ENCODE peak calls at places on chromosomes 4 and X, in eight cellular contexts. G is suprapubic skin, B is HepG2, N is transverse colon, R is A549, C is tibial nerve, M is GM12878, U is stomach. S is an unnamed sample.

GRCh38 chrX:39518451-39519212 is 579.1 kb downstream of the BCOR start:
- DNase-seq in G (no peak), B (no peak), N (no peak), R (no peak), C (no peak), M (no peak), U (peak; percentile 28), S (no peak)

GRCh38 chrX:140480765-140481164 is 24.1 kb downstream of the SOX3 start:
- DNase-seq in G (no peak), B (no peak), N (no peak), R (no peak), C (no peak), M (no peak), U (no peak), S (no peak)

GRCh38 chrX:154409222-154409871 is at the start of gene DNASE1L1:
- DNase-seq in G (peak; percentile 90), B (peak; percentile 83), N (peak; percentile 90), R (peak; percentile 91), C (peak; percentile 53), M (no peak), U (peak; percentile 90), S (peak; percentile 58)

GRCh38 chrX:30864383-30864785 is 24.7 kb downstream of the TAB3 start:
- DNase-seq in G (no peak), B (peak; percentile 2), N (no peak), R (no peak), C (no peak), M (no peak), U (no peak), S (no peak)

GRCh38 chr4:108851346-108851745 is 88.5 kb upstream of the ETNPPL start:
- DNase-seq in G (no peak), B (no peak), N (no peak), R (no peak), C (no peak), M (no peak), U (no peak), S (no peak)

GRCh38 chr4:87220094-87220831 is at the start of gene KLHL8:
- DNase-seq in G (peak; percentile 85), B (peak; percentile 75), N (peak; percentile 90), R (peak; percentile 86), C (peak; percentile 63), M (peak; percentile 40), U (peak; percentile 86), S (peak; percentile 80)

GRCh38 chr4:55256787-55257186 is 89.3 kb upstream of the SRD5A3 start:
- DNase-seq in G (no peak), B (no peak), N (no peak), R (no peak), C (no peak), M (no peak), U (no peak), S (no peak)

GRCh38 chr4:121307441-121308327 is 73.1 kb downstream of the QRFPR start:
- DNase-seq in G (no peak), B (peak; percentile 34), N (peak; percentile 32), R (peak; percentile 33), C (no peak), M (peak; percentile 51), U (no peak), S (no peak)

GRCh38 chr4:22462693-22463092 is 53.2 kb downstream of the ADGRA3 start:
- DNase-seq in G (no peak), B (no peak), N (no peak), R (no peak), C (no peak), M (no peak), U (no peak), S (no peak)

GRCh38 chr4:118741456-118741855 is 56.3 kb downstream of the METTL14 start:
- DNase-seq in G (no peak), B (no peak), N (no peak), R (no peak), C (no peak), M (no peak), U (no peak), S (no peak)

GRCh38 chrX:26845051-26845450 is 618.1 kb downstream of the PPP4R3C start:
- DNase-seq in G (no peak), B (no peak), N (no peak), R (no peak), C (no peak), M (no peak), U (no peak), S (no peak)

DNA sequence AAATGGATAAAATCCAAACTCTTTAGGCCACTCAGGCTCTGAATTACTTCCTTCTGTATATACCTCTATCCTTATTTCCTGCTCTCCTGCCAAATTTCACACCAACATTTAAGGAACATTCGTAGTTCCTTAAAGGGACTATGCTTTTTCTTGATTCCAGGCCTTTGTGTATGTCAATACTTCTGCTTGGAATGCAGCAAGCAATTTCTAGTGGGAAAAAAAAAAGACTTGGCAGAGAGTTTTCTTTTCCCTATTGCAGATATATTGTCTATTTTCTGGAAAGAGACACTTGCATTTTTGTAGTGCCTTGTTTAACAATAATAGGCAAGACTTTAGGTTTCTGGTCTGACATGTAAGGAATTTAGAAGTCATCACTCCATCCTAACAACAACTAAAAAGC is 1.9 kb upstream of the ADH5 start:
- DNase-seq in G (no peak), B (no peak), N (no peak), R (no peak), C (no peak), M (no peak), U (no peak), S (no peak)
- H3K27ac ChIP-seq in G (no peak overlapping the region), B (no peak overlapping the region), N (peak overlapping the region; percentile 98), R (no peak overlapping the region), C (peak overlapping the region; percentile 94), M (no peak overlapping the region), U (peak overlapping the region; percentile 16), S (no peak overlapping the region)

GRCh38 chrX:75226280-75226679 is 47.6 kb upstream of the UPRT start:
- DNase-seq in G (no peak), B (no peak), N (no peak), R (no peak), C (no peak), M (no peak), U (no peak), S (no peak)

GRCh38 chrX:75228854-75229253 is 45.0 kb upstream of the UPRT start:
- DNase-seq in G (no peak), B (no peak), N (no peak), R (no peak), C (no peak), M (no peak), U (no peak), S (no peak)

GRCh38 chrX:75229774-75230173 is 44.1 kb upstream of the UPRT start:
- DNase-seq in G (no peak), B (no peak), N (no peak), R (no peak), C (no peak), M (peak; percentile 2), U (no peak), S (no peak)

GRCh38 chrX:75230296-75230695 is 43.6 kb upstream of the UPRT start:
- DNase-seq in G (no peak), B (no peak), N (no peak), R (no peak), C (no peak), M (no peak), U (no peak), S (no peak)
- TF ChIP-seq EP300 in G (no peak), B (no peak), N (no peak), R (no peak), C (no peak), M (no peak), U (no peak), S (no peak)

GRCh38 chr4:115275615-115276014 is 162.2 kb upstream of the NDST4 start:
- DNase-seq in G (no peak), B (no peak), N (no peak), R (no peak), C (no peak), M (no peak), U (no peak), S (no peak)

GRCh38 chr4:115274545-115274944 is 161.1 kb upstream of the NDST4 start:
- DNase-seq in G (no peak), B (no peak), N (no peak), R (no peak), C (no peak), M (no peak), U (no peak), S (no peak)

GRCh38 chr4:115279300-115279699 is 165.9 kb upstream of the NDST4 start:
- DNase-seq in G (no peak), B (no peak), N (no peak), R (no peak), C (no peak), M (no peak), U (no peak), S (no peak)

DNA sequence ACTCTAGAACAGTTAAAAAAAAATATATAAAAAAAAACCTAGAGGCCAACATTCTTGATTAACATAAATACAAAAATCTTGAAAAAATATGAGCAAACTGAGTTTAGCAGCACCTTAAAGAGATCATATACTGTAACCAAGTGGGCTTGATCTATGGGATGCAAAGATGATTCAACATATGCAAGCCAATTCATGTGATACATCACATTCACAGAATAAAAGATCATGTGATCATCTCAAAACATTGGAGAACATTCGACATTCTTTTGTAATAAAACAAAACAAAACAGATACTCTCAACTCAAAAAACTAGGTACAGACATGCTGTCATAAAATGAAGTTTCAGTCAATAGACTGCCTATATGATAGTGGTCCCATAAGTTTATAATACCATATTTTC is 165.4 kb upstream of the NDST4 start:
- DNase-seq in G (no peak), B (no peak), N (no peak), R (no peak), C (no peak), M (no peak), U (no peak), S (no peak)
- H3K4me3 ChIP-seq in G (no peak overlapping the region), B (no peak overlapping the region), N (no peak overlapping the region), R (no peak overlapping the region), C (no peak overlapping the region), M (no peak overlapping the region), U (no peak overlapping the region), S (no peak overlapping the region)

GRCh38 chrX:49103637-49104036 is 19.9 kb downstream of the GPKOW start:
- DNase-seq in G (no peak), B (peak; percentile 27), N (no peak), R (peak; percentile 40), C (no peak), M (no peak), U (no peak), S (no peak)

GRCh38 chrX:49100704-49101628 is 21.3 kb upstream of the WDR45 start:
- DNase-seq in G (peak; percentile 92), B (peak; percentile 89), N (peak; percentile 93), R (peak; percentile 97), C (peak; percentile 79), M (peak; percentile 84), U (peak; percentile 92), S (peak; percentile 87)

GRCh38 chrX:49102221-49102620 is 21.3 kb downstream of the GPKOW start:
- DNase-seq in G (no peak), B (peak; percentile 75), N (no peak), R (no peak), C (no peak), M (no peak), U (no peak), S (no peak)

GRCh38 chrX:49106296-49106695 is 17.2 kb downstream of the GPKOW start:
- DNase-seq in G (no peak), B (no peak), N (no peak), R (no peak), C (no peak), M (no peak), U (no peak), S (no peak)

DNA sequence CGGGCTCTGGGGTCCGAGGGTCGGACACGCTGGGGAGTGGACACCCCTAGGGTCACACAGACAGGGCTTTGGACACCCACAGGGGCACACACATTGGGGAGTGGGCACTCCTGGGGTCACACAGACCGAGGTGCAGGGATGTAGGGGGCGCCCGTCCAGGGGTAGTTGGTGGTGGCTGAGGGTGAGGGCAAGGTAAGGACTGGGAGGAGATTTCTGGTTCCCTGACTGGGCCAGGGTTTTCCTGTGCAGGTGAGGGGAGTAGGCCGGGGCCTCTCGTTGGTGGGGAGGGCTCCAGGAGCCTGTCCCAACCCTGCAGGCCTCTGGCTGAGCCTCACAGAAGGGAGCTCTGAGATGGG is 21.9 kb upstream of the WDR45 start:
- DNase-seq in G (no peak), B (no peak), N (peak; percentile 14), R (no peak), C (no peak), M (no peak), U (no peak), S (no peak)
- H3K27ac ChIP-seq in G (peak overlapping the region; percentile 54), B (peak overlapping the region; percentile 94), N (peak overlapping the region; percentile 95), R (peak overlapping the region; percentile 83), C (peak overlapping the region; percentile 38), M (peak overlapping the region; percentile 30), U (peak overlapping the region; percentile 88), S (no peak overlapping the region)